ENCODE peak calls at places on chromosomes 6 and 20, in five cellular contexts. O, Q, F, X and E are unnamed samples.
A peak's percentile ranks its signal among the peaks of the same experiment; 100 is the strongest.

GRCh38 chr6:109296305-109296915 is 85.9 kb downstream of the CD164 start:
- DNase-seq in Q (no peak), X (no peak), O (no peak), F (no peak), E (no peak)

GRCh38 chr6:1481326-1481725 is 92.0 kb downstream of the FOXF2 start:
- DNase-seq in F (no peak), X (no peak), Q (peak; percentile 73), O (peak; percentile 84), E (no peak)

GRCh38 chr6:37473364-37474095 is 26.2 kb downstream of the CCDC167 start:
- DNase-seq in F (no peak), O (peak; percentile 33), X (no peak), Q (no peak), E (no peak)

GRCh38 chr6:35219683-35220326 is 6.0 kb downstream of the SCUBE3 start:
- DNase-seq in O (peak; percentile 55), F (no peak), X (no peak), Q (no peak), E (no peak)

GRCh38 chr20:32155017-32155965 is 45.8 kb downstream of the TM9SF4 start:
- DNase-seq in Q (peak; percentile 59), F (peak; percentile 47), X (peak; percentile 72), O (peak; percentile 88), E (peak; percentile 48)

GRCh38 chr6:148379966-148380653 is 37.5 kb downstream of the SASH1 start:
- DNase-seq in X (no peak), O (no peak), Q (peak; percentile 75), F (no peak), E (no peak)

GRCh38 chr6:74087898-74088297 is 391.9 kb downstream of the CD109 start:
- DNase-seq in X (no peak), Q (no peak), F (no peak), O (peak; percentile 77), E (no peak)

GRCh38 chr6:51265426-51265825 is 446.8 kb downstream of the TFAP2B start:
- DNase-seq in Q (no peak), X (no peak), F (no peak), O (no peak), E (no peak)

GRCh38 chr6:169800668-169801395 is 49.4 kb downstream of the ERMARD start:
- DNase-seq in Q (no peak), O (peak; percentile 82), X (peak; percentile 32), F (no peak), E (no peak)

GRCh38 chr6:147331401-147331800 is 127.2 kb downstream of the STXBP5 start:
- DNase-seq in X (no peak), O (no peak), Q (no peak), F (no peak), E (no peak)

GRCh38 chr6:133241088-133241900 is at the start of gene EYA4:
- DNase-seq in O (peak; percentile 74), Q (no peak), F (no peak), X (peak; percentile 52), E (peak; percentile 59)

GRCh38 chr20:8527998-8528397 is 395.9 kb downstream of the PLCB1 start:
- DNase-seq in O (peak; percentile 95), X (no peak), F (no peak), Q (no peak), E (no peak)

GRCh38 chr6:167699141-167700036 is 127.3 kb upstream of the AFDN start:
- DNase-seq in O (no peak), F (no peak), X (no peak), Q (peak; percentile 8), E (no peak)

GRCh38 chr6:105112577-105112976 is 67.2 kb downstream of the POPDC3 start:
- DNase-seq in X (no peak), Q (no peak), O (no peak), F (no peak), E (no peak)

GRCh38 chr20:44884907-44885391 is 556 bp upstream of the YWHAB start:
- DNase-seq in O (no peak), X (no peak), Q (no peak), F (no peak), E (no peak)

GRCh38 chr6:72857791-72858190 is 235.9 kb downstream of the KCNQ5 start:
- DNase-seq in O (peak; percentile 59), F (no peak), X (no peak), Q (peak; percentile 25), E (no peak)

GRCh38 chr6:136510782-136511181 is 39.4 kb downstream of the MAP7 start:
- DNase-seq in F (no peak), Q (no peak), X (no peak), O (no peak), E (no peak)

GRCh38 chr6:27145731-27146455 is 101.6 kb upstream of the PRSS16 start:
- DNase-seq in F (no peak), X (peak; percentile 77), Q (peak; percentile 66), O (peak; percentile 91), E (no peak)

GRCh38 chr20:56628873-56629463 is at the start of gene TFAP2C:
- DNase-seq in Q (peak; percentile 93), O (no peak), X (peak; percentile 84), F (no peak), E (peak; percentile 61)

GRCh38 chr6:89369009-89369408 is 16.5 kb upstream of the UBE2J1 start:
- DNase-seq in Q (peak; percentile 23), X (peak; percentile 58), O (peak; percentile 46), F (no peak), E (no peak)

GRCh38 chr20:19621072-19621471 is 137.0 kb upstream of the RIN2 start:
- DNase-seq in X (no peak), F (no peak), Q (no peak), O (peak; percentile 2), E (no peak)

DNA sequence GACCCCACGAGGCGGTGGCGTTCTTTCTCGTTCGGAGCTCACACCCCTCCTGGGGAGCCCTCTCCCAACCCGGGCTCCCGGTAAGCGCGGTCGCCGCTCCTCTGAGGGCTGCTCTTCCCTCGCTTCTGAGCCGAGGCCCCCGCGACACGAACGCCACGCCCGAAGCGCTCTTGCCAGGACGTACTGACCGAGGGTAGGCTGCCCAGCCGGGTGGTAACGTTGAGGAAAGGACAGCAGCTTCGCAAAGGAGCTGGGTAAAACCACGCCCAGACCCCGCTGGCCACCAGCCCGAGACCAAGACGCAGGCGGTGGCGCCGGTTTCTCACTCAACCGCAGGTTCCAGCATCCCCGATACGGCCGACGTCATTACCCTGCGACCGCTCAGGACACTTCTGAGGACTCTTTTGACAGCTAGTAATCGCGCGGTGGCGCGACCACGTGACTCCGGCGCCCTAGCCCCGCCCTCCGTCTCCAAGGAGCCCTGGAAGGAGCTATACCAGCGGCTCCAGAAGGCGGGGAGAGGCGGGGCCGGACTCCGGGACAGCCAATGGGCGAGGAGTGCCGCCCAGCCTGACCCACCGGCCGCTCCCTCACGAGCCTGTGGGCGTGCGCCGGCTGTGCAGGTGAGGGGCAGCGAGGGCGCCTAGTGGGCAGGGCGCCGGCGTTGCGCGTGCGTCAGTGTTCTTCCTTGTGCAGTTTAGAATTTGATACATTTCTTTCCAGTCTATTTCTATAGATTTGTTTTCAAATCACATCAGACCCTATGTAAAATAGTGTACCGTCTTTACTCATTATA is 4.0 kb upstream of the GZF1 start:
- DNase-seq in F (peak; percentile 99), O (peak; percentile 99), Q (peak; percentile 100), X (peak; percentile 100), E (peak; percentile 100)
- H4K91ac ChIP-seq in F (peak overlapping the region; percentile 77), O (peak overlapping the region; percentile 77), Q (peak overlapping the region; percentile 74), X (no peak overlapping the region), E (no peak overlapping the region)

GRCh38 chr6:42782689-42783176 is 881 bp downstream of the BICRAL start:
- DNase-seq in O (peak; percentile 90), F (no peak), X (peak; percentile 64), Q (peak; percentile 50), E (peak; percentile 78)
- H4K91ac ChIP-seq in O (peak overlapping the region; percentile 96), F (peak overlapping the region; percentile 88), X (no peak overlapping the region), Q (peak overlapping the region; percentile 100), E (no peak overlapping the region)

GRCh38 chr20:42923348-42923918 is 266.3 kb downstream of the PTPRT start:
- DNase-seq in O (no peak), F (no peak), X (no peak), Q (no peak), E (no peak)
- H4K91ac ChIP-seq in O (no peak overlapping the region), F (no peak overlapping the region), X (no peak overlapping the region), Q (no peak overlapping the region), E (no peak overlapping the region)

DNA sequence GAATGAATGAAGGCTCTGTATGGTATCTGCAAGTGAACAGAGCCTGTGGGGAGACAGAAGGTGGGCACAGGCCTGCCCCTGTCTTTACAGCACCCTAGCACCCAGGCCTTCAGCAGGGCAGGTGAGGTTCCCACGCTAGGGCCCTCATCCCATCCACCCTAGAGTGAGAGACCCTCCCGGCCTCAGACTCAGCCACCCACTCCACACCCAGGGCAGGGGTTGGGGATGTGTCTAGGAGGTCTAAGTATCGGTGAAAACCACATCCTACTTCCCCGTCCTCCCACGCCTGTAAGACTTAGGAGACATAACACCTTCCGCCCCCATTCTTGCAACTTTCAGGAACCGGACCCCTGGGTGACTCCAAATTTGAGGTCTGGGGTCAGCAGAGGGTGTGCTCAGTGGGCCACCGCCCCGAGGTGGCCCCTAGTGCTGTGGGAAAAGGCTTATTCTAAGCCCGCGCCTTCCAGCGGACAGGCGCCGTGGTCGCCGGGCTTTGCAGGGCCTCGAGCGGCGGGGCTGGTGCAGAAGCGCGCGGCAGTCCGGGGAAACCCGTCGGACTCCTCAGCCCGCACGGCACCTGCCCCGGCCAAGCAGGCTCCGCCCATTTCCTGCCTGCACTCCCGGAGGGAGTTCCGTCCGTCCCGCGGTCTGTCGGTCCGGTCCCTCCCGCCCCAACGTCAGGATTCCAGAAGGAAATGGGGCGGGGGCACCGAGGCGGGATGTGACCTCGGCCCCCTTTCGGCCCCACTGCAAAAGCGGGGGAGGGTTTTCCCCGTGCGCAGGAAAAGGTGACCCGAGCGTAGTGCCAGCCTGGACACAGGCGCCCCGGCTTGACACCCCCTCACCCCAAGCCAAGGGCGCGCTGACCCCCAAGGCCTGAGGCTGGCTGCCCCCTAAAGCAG is 872 bp downstream of the SAMD10 start:
- DNase-seq in X (peak; percentile 85), O (peak; percentile 43), F (no peak), Q (peak; percentile 75), E (no peak)
- H4K91ac ChIP-seq in X (no peak overlapping the region), O (no peak overlapping the region), F (peak overlapping the region; percentile 88), Q (peak overlapping the region; percentile 82), E (peak overlapping the region; percentile 53)

GRCh38 chr20:2847802-2848201 is 7.3 kb downstream of the VPS16 start:
- DNase-seq in Q (no peak), O (no peak), X (no peak), F (no peak), E (no peak)

GRCh38 chr20:2845607-2846006 is 5.1 kb downstream of the VPS16 start:
- DNase-seq in F (no peak), Q (no peak), O (no peak), X (no peak), E (no peak)

GRCh38 chr20:2849529-2849928 is 9.0 kb downstream of the VPS16 start:
- DNase-seq in X (no peak), F (no peak), O (no peak), Q (no peak), E (no peak)

GRCh38 chr20:2851086-2851485 is 10.5 kb downstream of the VPS16 start:
- DNase-seq in O (no peak), X (no peak), Q (no peak), F (no peak), E (no peak)

DNA sequence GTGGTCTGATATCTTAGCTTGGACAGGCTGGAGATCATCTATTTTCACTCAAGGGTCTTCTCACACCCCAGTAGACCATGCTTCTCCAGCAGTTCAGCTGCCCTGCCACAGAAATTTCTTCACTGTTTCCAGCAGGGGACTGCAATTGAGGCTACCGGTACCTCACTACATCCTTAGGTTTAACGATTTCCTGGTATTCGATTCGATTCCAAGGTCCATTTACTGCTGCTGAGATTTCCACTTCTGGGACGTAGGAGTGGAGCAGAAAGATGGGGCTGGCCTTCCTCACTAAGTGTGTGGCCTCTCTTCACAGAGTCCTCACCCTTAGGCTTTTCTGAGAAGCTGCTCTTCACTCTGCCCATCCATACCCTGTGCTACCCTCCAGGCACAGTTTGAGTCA is 6.2 kb downstream of the VPS16 start:
- DNase-seq in X (no peak), Q (no peak), F (no peak), O (no peak), E (no peak)
- H4K91ac ChIP-seq in X (no peak overlapping the region), Q (no peak overlapping the region), F (no peak overlapping the region), O (no peak overlapping the region), E (no peak overlapping the region)